ENCODE peak calls at places on chromosome 13, in five cellular contexts. F is WTC11, Y is choroid plexus epithelial cell, H is thoracic aorta, Z is hepatocyte. O is an unnamed sample.

GRCh38 chr13:93473441-93474270 is 247.0 kb downstream of the GPC6 start:
- DNase-seq in Z (no peak), F (no peak), H (no peak), Y (peak), O (no peak)

GRCh38 chr13:91632071-91632470 is 233.7 kb downstream of the GPC5 start:
- DNase-seq in Y (no peak), Z (no peak), F (no peak), H (no peak), O (no peak)

GRCh38 chr13:23871616-23872220 is 17.5 kb downstream of the MIPEP start:
- DNase-seq in Y (peak), F (no peak), H (no peak), Z (no peak), O (no peak)

GRCh38 chr13:49560270-49561063 is 24.9 kb downstream of the RCBTB1 start:
- DNase-seq in H (no peak), Y (peak), Z (peak), F (peak), O (no peak)

GRCh38 chr13:66703597-66703996 is 526.5 kb downstream of the PCDH9 start:
- DNase-seq in Z (no peak), F (no peak), H (no peak), Y (no peak), O (no peak)

GRCh38 chr13:90089051-90089450 is 1258.4 kb upstream of the MIR17HG start:
- DNase-seq in F (no peak), Y (no peak), H (no peak), Z (no peak), O (no peak)

GRCh38 chr13:110468986-110469495 is 92.5 kb downstream of the RAB20 start:
- DNase-seq in Z (no peak), Y (no peak), F (no peak), H (no peak), O (no peak)

GRCh38 chr13:63699948-63700347 is 2284.3 kb upstream of the PCDH20 start:
- DNase-seq in Y (no peak), H (no peak), F (no peak), Z (no peak), O (no peak)

GRCh38 chr13:106156468-106156867 is 379.0 kb downstream of the EFNB2 start:
- DNase-seq in F (no peak), H (no peak), Y (peak), Z (peak), O (no peak)

GRCh38 chr13:38223093-38223492 is 126.6 kb upstream of the UFM1 start:
- DNase-seq in Z (peak), H (no peak), F (peak), Y (peak), O (no peak)

GRCh38 chr13:60329221-60329983 is 67.6 kb upstream of the TDRD3 start:
- DNase-seq in F (peak), H (no peak), Y (peak), Z (peak), O (peak)

GRCh38 chr13:91946498-91947070 is 548.2 kb downstream of the GPC5 start:
- DNase-seq in F (no peak), Z (peak), H (no peak), Y (peak), O (no peak)

GRCh38 chr13:76406243-76406642 is 480.0 kb downstream of the KCTD12 start:
- DNase-seq in Y (no peak), H (no peak), F (no peak), Z (no peak), O (no peak)

GRCh38 chr13:91368676-91369425 is 21.4 kb downstream of the MIR17HG start:
- DNase-seq in Y (peak), F (no peak), H (no peak), Z (no peak), O (no peak)

GRCh38 chr13:24104723-24105122 is 55.8 kb upstream of the SPATA13 start:
- DNase-seq in H (no peak), Y (no peak), F (no peak), Z (no peak), O (no peak)

GRCh38 chr13:24911135-24911524 is 147.2 kb downstream of the RNF17 start:
- DNase-seq in F (no peak), Z (no peak), H (no peak), Y (peak), O (no peak)

GRCh38 chr13:102212729-102213128 is 189.1 kb downstream of the FGF14 start:
- DNase-seq in Y (no peak), F (peak), H (no peak), Z (no peak), O (no peak)

GRCh38 chr13:20567881-20568528 is 1.0 kb downstream of the IFT88 start:
- DNase-seq in F (no peak), H (no peak), Z (no peak), Y (no peak), O (no peak)

GRCh38 chr13:77693449-77693940 is 4.0 kb upstream of the SLAIN1 start:
- DNase-seq in F (no peak), Z (no peak), H (no peak), Y (no peak), O (no peak)

GRCh38 chr13:114130708-114131580 is 1.5 kb downstream of the RASA3 start:
- DNase-seq in F (no peak), Y (peak), Z (peak), H (peak), O (peak)

GRCh38 chr13:80011448-80012212 is 329.3 kb downstream of the SPRY2 start:
- DNase-seq in Y (peak), Z (no peak), F (no peak), H (no peak), O (no peak)

GRCh38 chr13:24627090-24627714 is 53.0 kb upstream of the ATP12A start:
- DNase-seq in H (no peak), Z (peak), Y (no peak), F (peak), O (peak)

GRCh38 chr13:52995946-52996345 is 32.7 kb upstream of the OLFM4 start:
- DNase-seq in Z (no peak), H (no peak), Y (no peak), F (no peak), O (no peak)

GRCh38 chr13:28268800-28269223 is 130.5 kb downstream of the PAN3 start:
- DNase-seq in Z (no peak), Y (no peak), H (no peak), F (no peak), O (no peak)

GRCh38 chr13:21752501-21752900 is 81.6 kb downstream of the FGF9 start:
- DNase-seq in H (no peak), F (no peak), Z (no peak), Y (no peak), O (no peak)

GRCh38 chr13:102945324-102945815 is 99.5 kb downstream of the ERCC5 start:
- DNase-seq in Y (no peak), F (no peak), H (no peak), Z (no peak), O (no peak)

GRCh38 chr13:23578411-23579071 is 8.3 kb downstream of the TNFRSF19 start:
- DNase-seq in Z (peak), H (no peak), F (peak), Y (peak), O (peak)

GRCh38 chr13:39959497-39959896 is 304.0 kb downstream of the COG6 start:
- DNase-seq in Z (no peak), H (no peak), F (no peak), Y (peak), O (no peak)

GRCh38 chr13:110554227-110554836 is 7.2 kb downstream of the RAB20 start:
- DNase-seq in Y (no peak), F (no peak), H (no peak), Z (no peak), O (no peak)

GRCh38 chr13:23980160-23980551 is 82.9 kb upstream of the C1QTNF9B start:
- DNase-seq in Y (peak), H (peak), Z (peak), F (peak), O (peak)

GRCh38 chr13:46593403-46593802 is 40.4 kb downstream of the LRCH1 start:
- DNase-seq in Z (no peak), H (no peak), F (no peak), Y (no peak), O (no peak)

GRCh38 chr13:110706570-110707378 is 858 bp upstream of the CARS2 start:
- DNase-seq in H (no peak), Y (no peak), Z (no peak), F (no peak), O (no peak)

GRCh38 chr13:114039471-114040141 is 65.7 kb upstream of the C13orf46 start:
- DNase-seq in Z (no peak), H (no peak), F (no peak), Y (no peak), O (no peak)

GRCh38 chr13:100365678-100366077 is 222.9 kb downstream of the GGACT start:
- DNase-seq in F (no peak), H (no peak), Z (no peak), Y (no peak), O (no peak)

GRCh38 chr13:52319876-52320275 is 86.1 kb downstream of the THSD1 start:
- DNase-seq in F (no peak), H (no peak), Z (no peak), Y (no peak), O (no peak)

GRCh38 chr13:90918551-90918950 is 428.9 kb upstream of the MIR17HG start:
- DNase-seq in Z (peak), H (no peak), F (no peak), Y (peak), O (no peak)

GRCh38 chr13:71856548-71856947 is 10.5 kb downstream of the DACH1 start:
- DNase-seq in Y (no peak), F (no peak), H (no peak), Z (no peak), O (no peak)

GRCh38 chr13:94110011-94110410 is 369.5 kb downstream of the DCT start:
- DNase-seq in H (no peak), F (no peak), Z (no peak), Y (no peak), O (no peak)

GRCh38 chr13:92833071-92833470 is 393.5 kb upstream of the GPC6 start:
- DNase-seq in Y (peak), Z (no peak), F (no peak), H (no peak), O (no peak)

DNA sequence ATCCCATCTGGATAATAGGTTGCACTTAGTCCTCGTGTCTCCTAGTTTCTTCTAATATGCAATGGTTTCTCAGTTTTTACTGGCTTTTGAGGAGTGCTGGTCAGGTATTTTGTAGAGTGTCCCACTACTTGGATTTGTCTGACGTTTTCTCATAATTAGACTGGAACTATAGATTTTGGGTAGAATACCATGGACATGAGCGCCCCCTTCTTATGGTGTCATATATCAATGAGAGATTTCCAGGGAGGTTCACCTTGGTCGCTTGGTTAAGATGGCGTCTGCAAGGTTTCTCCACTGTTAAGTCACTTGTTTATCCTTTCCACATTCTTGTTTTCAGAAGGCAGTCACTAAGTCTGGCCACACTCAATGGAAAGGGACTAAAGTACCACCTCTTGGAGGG is 6.7 kb downstream of the SOHLH2 start:
- DNase-seq in Y (no peak), Z (no peak), H (no peak), F (no peak), O (no peak)
- TF ChIP-seq CTCF in Y (no peak), Z (no peak), H (no peak), F (no peak), O (no peak)

GRCh38 chr13:73996569-73996968 is 137.6 kb downstream of the KLF12 start:
- DNase-seq in H (no peak), F (no peak), Z (no peak), Y (no peak), O (no peak)

GRCh38 chr13:73995752-73996151 is 138.5 kb downstream of the KLF12 start:
- DNase-seq in Z (no peak), H (no peak), Y (no peak), F (no peak), O (no peak)

GRCh38 chr13:74000906-74001305 is 133.3 kb downstream of the KLF12 start:
- DNase-seq in H (no peak), Y (no peak), F (no peak), Z (no peak), O (no peak)

GRCh38 chr13:73997964-73998363 is 136.2 kb downstream of the KLF12 start:
- DNase-seq in Z (no peak), H (no peak), Y (peak), F (no peak), O (no peak)

GRCh38 chr13:73998631-73999030 is 135.6 kb downstream of the KLF12 start:
- DNase-seq in F (no peak), H (no peak), Y (no peak), Z (no peak), O (no peak)
- TF ChIP-seq CTCF in F (no peak), H (no peak), Y (no peak), Z (no peak), O (no peak)

GRCh38 chr13:30499338-30499737 is 33.6 kb upstream of the HMGB1 start:
- DNase-seq in Y (no peak), F (no peak), Z (no peak), H (no peak), O (no peak)
- TF ChIP-seq CTCF in Y (no peak), F (no peak), Z (no peak), H (no peak), O (no peak)

DNA sequence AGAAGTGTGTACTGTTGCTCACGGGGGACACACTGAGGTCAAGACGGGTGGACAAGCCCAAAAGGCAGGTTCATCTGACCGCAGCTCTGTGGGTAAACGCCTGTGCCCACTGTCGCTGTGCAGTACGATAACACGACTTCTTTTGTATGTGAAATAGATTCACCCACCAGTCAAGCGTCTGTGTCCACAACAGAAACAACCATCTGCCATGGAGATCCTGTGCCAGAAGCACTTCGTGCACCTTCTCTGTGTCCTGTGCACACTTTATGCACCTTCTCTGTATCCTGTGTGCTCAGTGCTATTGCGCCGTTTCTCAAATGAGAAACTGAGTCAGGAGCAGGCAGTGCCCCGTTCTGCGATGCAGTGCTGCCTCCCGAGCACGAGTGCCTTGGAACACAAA is 138.9 kb downstream of the ATP11A start:
- DNase-seq in Y (no peak), Z (no peak), H (no peak), F (no peak), O (no peak)
- TF ChIP-seq CTCF in Y (no peak), Z (no peak), H (no peak), F (no peak), O (no peak)

DNA sequence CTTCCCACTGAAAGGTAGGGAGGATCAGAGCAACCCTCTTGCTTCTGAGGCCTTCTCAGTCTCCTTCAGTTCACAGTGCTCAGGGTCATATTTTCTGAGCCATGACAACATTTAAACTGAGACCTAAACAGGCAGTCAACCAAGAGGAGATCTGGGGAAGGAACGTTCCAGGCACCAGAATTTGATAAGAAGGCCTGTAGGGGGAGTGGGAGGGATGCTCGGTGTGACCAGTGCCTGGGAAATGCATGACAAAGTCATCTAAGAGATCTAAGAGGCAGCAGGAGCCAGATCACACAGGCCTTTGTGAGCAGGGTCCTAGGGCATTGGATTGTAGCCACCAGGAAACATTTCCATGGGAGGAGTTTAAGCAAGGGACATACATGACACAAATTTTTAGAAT is 71.6 kb downstream of the SHISA2 start:
- DNase-seq in Z (no peak), F (peak), Y (peak), H (no peak), O (no peak)
- TF ChIP-seq CTCF in Z (no peak), F (no peak), Y (peak), H (peak), O (no peak)

DNA sequence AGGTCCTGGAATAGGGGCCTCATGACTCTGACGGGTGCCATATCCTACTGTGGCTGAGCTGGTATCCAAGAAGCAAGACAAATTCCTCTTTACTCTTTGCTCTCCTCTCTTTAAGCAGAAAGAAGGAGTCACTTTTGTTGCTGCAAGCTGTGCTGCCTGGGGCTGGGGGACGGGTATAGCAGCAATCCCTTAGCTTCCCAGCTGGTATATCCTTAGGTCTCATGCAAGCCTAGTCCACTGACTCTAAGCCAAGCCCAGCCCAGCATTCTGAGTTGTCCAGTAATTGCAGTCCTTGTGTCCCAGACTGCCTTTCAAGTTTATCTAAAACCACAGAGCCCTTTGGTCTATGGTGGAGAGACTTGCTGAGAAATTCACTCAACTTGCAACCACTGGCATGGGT is 893.0 kb upstream of the PRR20A start:
- DNase-seq in Z (no peak), Y (no peak), H (no peak), F (no peak), O (no peak)
- TF ChIP-seq CTCF in Z (no peak), Y (no peak), H (no peak), F (no peak), O (no peak)

GRCh38 chr13:41029629-41030028 is 10.5 kb upstream of the ELF1 start:
- DNase-seq in Z (no peak), F (peak), H (no peak), Y (no peak), O (no peak)
- TF ChIP-seq CTCF in Z (no peak), F (no peak), H (no peak), Y (peak), O (no peak)

GRCh38 chr13:107851670-107852460 is 363.5 kb downstream of the LIG4 start:
- DNase-seq in H (no peak), Y (no peak), F (no peak), Z (no peak), O (no peak)
- TF ChIP-seq CTCF in H (no peak), Y (no peak), F (no peak), Z (no peak), O (no peak)

O was measured in glutamatergic neuron.